ENCODE peak calls at places on chromosomes 3 and 15, in four cellular contexts. R is transverse colon, W is sigmoid colon, L is ovary. Z is an unnamed sample.

GRCh38 chr3:192207661-192208060 is 519.7 kb downstream of the FGF12 start:
- DNase-seq in R (no peak), W (no peak), L (no peak), Z (no peak)

GRCh38 chr15:56207711-56208110 is 36.0 kb downstream of the RFX7 start:
- DNase-seq in R (no peak), W (no peak), L (no peak), Z (no peak)

GRCh38 chr3:69665026-69665739 is 74.1 kb upstream of the MITF start:
- DNase-seq in R (no peak), W (no peak), L (no peak), Z (no peak)

GRCh38 chr3:69740103-69741021 is 1.1 kb downstream of the MITF start:
- DNase-seq in R (peak; percentile 59), W (peak; percentile 68), L (peak; percentile 66), Z (no peak)

GRCh38 chr15:90681480-90681879 is 35.7 kb upstream of the BLM start:
- DNase-seq in R (no peak), W (peak; percentile 65), L (no peak), Z (no peak)

GRCh38 chr3:71646971-71647370 is 63.4 kb upstream of the FOXP1 start:
- DNase-seq in R (no peak), W (no peak), L (no peak), Z (no peak)

GRCh38 chr3:87036671-87037070 is 45.7 kb upstream of the VGLL3 start:
- DNase-seq in R (no peak), W (no peak), L (no peak), Z (no peak)

GRCh38 chr3:23959147-23959900 is 14.2 kb downstream of the NR1D2 start:
- DNase-seq in R (no peak), W (no peak), L (no peak), Z (no peak)

GRCh38 chr3:29887450-29887849 is 606.6 kb downstream of the RBMS3 start:
- DNase-seq in R (no peak), W (no peak), L (no peak), Z (no peak)

GRCh38 chr3:14647976-14648955 is 3.3 kb upstream of the CCDC174 start:
- DNase-seq in R (no peak), W (no peak), L (no peak), Z (no peak)

GRCh38 chr15:77608774-77609173 is 23.9 kb downstream of the LINGO1 start:
- DNase-seq in R (no peak), W (no peak), L (no peak), Z (no peak)

GRCh38 chr15:49847937-49848823 is 227.3 kb downstream of the DTWD1 start:
- DNase-seq in R (no peak), W (no peak), L (no peak), Z (no peak)

GRCh38 chr15:87881001-87881400 is 375.5 kb downstream of the NTRK3 start:
- DNase-seq in R (no peak), W (no peak), L (no peak), Z (no peak)

GRCh38 chr15:87874896-87875661 is 381.5 kb downstream of the NTRK3 start:
- DNase-seq in R (no peak), W (peak; percentile 65), L (no peak), Z (no peak)

GRCh38 chr15:87873501-87873900 is 383.0 kb downstream of the NTRK3 start:
- DNase-seq in R (no peak), W (no peak), L (no peak), Z (no peak)

GRCh38 chr15:87878161-87878560 is 378.4 kb downstream of the NTRK3 start:
- DNase-seq in R (no peak), W (no peak), L (no peak), Z (no peak)

GRCh38 chr15:87877114-87877810 is 379.3 kb downstream of the NTRK3 start:
- DNase-seq in R (no peak), W (no peak), L (no peak), Z (no peak)
- H3K27ac ChIP-seq in R (no peak overlapping the region), W (no peak overlapping the region), L (no peak overlapping the region), Z (no peak overlapping the region)

GRCh38 chr3:147406255-147407023 is at the start of gene ZIC4:
- DNase-seq in R (no peak), W (no peak), L (no peak), Z (no peak)
- TF ChIP-seq EP300 in R (no peak), W (no peak), L (no peak), Z (no peak)

GRCh38 chr3:184780981-184781515 is 30.9 kb upstream of the VPS8 start:
- DNase-seq in R (no peak), W (no peak), L (no peak), Z (no peak)
- H3K27ac ChIP-seq in R (no peak overlapping the region), W (no peak overlapping the region), L (no peak overlapping the region), Z (no peak overlapping the region)

GRCh38 chr3:188196232-188196990 is 42.5 kb downstream of the LPP start:
- DNase-seq in R (no peak), W (no peak), L (no peak), Z (peak; percentile 9)

GRCh38 chr3:188198001-188198400 is 44.0 kb downstream of the LPP start:
- DNase-seq in R (no peak), W (no peak), L (no peak), Z (no peak)

GRCh38 chr3:188197388-188197847 is 43.5 kb downstream of the LPP start:
- DNase-seq in R (no peak), W (no peak), L (no peak), Z (peak; percentile 57)

GRCh38 chr3:188199386-188199785 is 45.4 kb downstream of the LPP start:
- DNase-seq in R (no peak), W (no peak), L (no peak), Z (peak; percentile 13)

GRCh38 chr3:188198760-188199327 is 44.9 kb downstream of the LPP start:
- DNase-seq in R (no peak), W (peak; percentile 91), L (no peak), Z (peak; percentile 47)
- TF ChIP-seq EP300 in R (peak; percentile 88), W (peak; percentile 93), L (no peak), Z (no peak)

DNA sequence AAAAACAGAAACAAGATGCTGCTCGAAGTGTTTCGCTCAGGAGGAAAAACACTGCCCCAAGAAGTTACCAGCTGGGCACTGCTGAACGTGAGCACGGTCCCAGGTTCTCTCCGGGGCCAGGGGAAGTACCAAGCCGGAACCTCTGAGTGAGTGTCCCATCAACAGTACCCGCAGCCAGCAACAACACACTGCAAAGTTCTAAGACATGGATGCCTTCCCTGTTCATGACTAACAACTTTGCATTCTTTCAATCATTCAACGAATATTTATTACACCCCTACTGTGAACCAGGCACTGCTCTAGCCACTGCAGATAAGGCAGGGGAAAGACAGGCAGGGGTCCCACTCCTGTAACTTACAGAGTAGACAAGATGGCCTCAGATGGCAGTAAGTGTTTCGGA is 98.7 kb downstream of the XXYLT1 start:
- DNase-seq in R (no peak), W (no peak), L (no peak), Z (peak; percentile 73)
- H3K27ac ChIP-seq in R (no peak overlapping the region), W (peak overlapping the region; percentile 17), L (no peak overlapping the region), Z (no peak overlapping the region)

GRCh38 chr3:110932515-110933095 is 139.0 kb upstream of the NECTIN3 start:
- DNase-seq in R (no peak), W (no peak), L (no peak), Z (no peak)
- TF ChIP-seq EP300 in R (no peak), W (no peak), L (no peak), Z (no peak)

GRCh38 chr3:56795097-56795806 is 6.5 kb downstream of the ARHGEF3 start:
- DNase-seq in R (no peak), W (peak; percentile 53), L (no peak), Z (no peak)

GRCh38 chr3:56790016-56790950 is 11.5 kb downstream of the ARHGEF3 start:
- DNase-seq in R (no peak), W (peak; percentile 46), L (no peak), Z (no peak)

GRCh38 chr3:56795807-56796185 is 6.0 kb downstream of the ARHGEF3 start:
- DNase-seq in R (no peak), W (peak; percentile 20), L (no peak), Z (no peak)

GRCh38 chr3:56788506-56788905 is 13.2 kb downstream of the ARHGEF3 start:
- DNase-seq in R (no peak), W (no peak), L (no peak), Z (no peak)

DNA sequence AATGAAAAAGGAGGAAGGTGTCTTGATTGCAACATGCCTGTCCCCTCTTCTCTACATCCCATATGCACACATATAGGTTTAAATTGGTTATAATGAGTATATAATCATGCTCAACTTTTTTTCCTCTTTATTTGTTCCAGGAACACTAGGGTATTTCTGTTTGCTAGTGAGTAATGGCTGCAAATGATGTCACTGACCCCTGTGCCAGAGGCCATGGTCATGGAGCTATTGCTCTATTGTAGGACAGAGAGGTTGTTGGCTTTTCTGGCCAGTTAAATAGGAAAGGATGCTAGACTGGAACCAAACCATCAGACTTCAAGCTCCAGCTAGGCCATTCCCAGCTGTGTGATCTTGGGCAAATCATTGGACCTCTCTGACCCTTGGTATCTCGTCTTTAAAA is 9.5 kb downstream of the ARHGEF3 start:
- DNase-seq in R (no peak), W (no peak), L (no peak), Z (no peak)
- H3K27ac ChIP-seq in R (no peak overlapping the region), W (no peak overlapping the region), L (no peak overlapping the region), Z (no peak overlapping the region)

GRCh38 chr3:13011369-13012227 is 61.6 kb downstream of the IQSEC1 start:
- DNase-seq in R (peak; percentile 82), W (peak; percentile 73), L (no peak), Z (no peak)
- TF ChIP-seq EP300 in R (no peak), W (no peak), L (no peak), Z (no peak)

GRCh38 chr15:33019354-33019981 is 175.0 kb downstream of the FMN1 start:
- DNase-seq in R (no peak), W (no peak), L (no peak), Z (no peak)

GRCh38 chr15:33016405-33017024 is 178.0 kb downstream of the FMN1 start:
- DNase-seq in R (no peak), W (no peak), L (no peak), Z (no peak)

GRCh38 chr15:33026614-33027013 is 167.9 kb downstream of the FMN1 start:
- DNase-seq in R (no peak), W (no peak), L (no peak), Z (no peak)

GRCh38 chr15:33022629-33023028 is 171.9 kb downstream of the FMN1 start:
- DNase-seq in R (peak; percentile 41), W (peak; percentile 71), L (no peak), Z (peak; percentile 73)

GRCh38 chr15:33021806-33022389 is 172.6 kb downstream of the FMN1 start:
- DNase-seq in R (no peak), W (no peak), L (no peak), Z (no peak)
- H3K27ac ChIP-seq in R (peak overlapping the region; percentile 3), W (no peak overlapping the region), L (no peak overlapping the region), Z (peak overlapping the region; percentile 51)

Z was measured in suprapubic skin.